ENCODE peak calls at places on chromosomes 2 and 18, in five cellular contexts. S, N, C, A and J are unnamed samples. For H3K9me3, the result is how much of the 10 kb centered on the place peaks cover.

GRCh38 chr2:21395366-21395765 is 271.6 kb downstream of the TDRD15 start:
- DNase-seq in A (no peak), C (peak), S (no peak), N (no peak), J (peak)

GRCh38 chr2:2561346-2562095 is 230.4 kb upstream of the MYT1L start:
- DNase-seq in A (no peak), S (no peak), N (no peak), C (no peak), J (no peak)

GRCh38 chr2:171523339-171523931 is 1.2 kb downstream of the CYBRD1 start:
- DNase-seq in N (no peak), C (peak), S (peak), A (peak), J (no peak)

GRCh38 chr2:189444322-189444721 is 3.0 kb downstream of the WDR75 start:
- DNase-seq in C (no peak), N (no peak), A (no peak), S (peak), J (no peak)

GRCh38 chr2:10913501-10914271 is 2.0 kb downstream of the KCNF1 start:
- DNase-seq in S (no peak), A (no peak), N (no peak), C (no peak), J (no peak)

GRCh38 chr2:190963088-190963487 is 50.9 kb downstream of the STAT1 start:
- DNase-seq in N (no peak), A (no peak), C (no peak), S (no peak), J (no peak)

GRCh38 chr2:148549001-148549400 is 95.5 kb upstream of the EPC2 start:
- DNase-seq in A (no peak), S (no peak), C (no peak), N (no peak), J (no peak)

GRCh38 chr18:2480536-2480935 is 90.8 kb downstream of the METTL4 start:
- DNase-seq in C (no peak), A (no peak), S (no peak), N (no peak), J (no peak)

GRCh38 chr2:101528501-101528900 is 53.6 kb upstream of the RFX8 start:
- DNase-seq in S (no peak), C (no peak), A (no peak), N (no peak), J (no peak)

GRCh38 chr18:59516356-59517155 is 157.5 kb upstream of the LMAN1 start:
- DNase-seq in S (peak), N (no peak), A (peak), C (peak), J (no peak)

GRCh38 chr18:74896390-74896991 is 298.8 kb downstream of the ZNF407 start:
- DNase-seq in A (no peak), S (peak), C (peak), N (peak), J (peak)

DNA sequence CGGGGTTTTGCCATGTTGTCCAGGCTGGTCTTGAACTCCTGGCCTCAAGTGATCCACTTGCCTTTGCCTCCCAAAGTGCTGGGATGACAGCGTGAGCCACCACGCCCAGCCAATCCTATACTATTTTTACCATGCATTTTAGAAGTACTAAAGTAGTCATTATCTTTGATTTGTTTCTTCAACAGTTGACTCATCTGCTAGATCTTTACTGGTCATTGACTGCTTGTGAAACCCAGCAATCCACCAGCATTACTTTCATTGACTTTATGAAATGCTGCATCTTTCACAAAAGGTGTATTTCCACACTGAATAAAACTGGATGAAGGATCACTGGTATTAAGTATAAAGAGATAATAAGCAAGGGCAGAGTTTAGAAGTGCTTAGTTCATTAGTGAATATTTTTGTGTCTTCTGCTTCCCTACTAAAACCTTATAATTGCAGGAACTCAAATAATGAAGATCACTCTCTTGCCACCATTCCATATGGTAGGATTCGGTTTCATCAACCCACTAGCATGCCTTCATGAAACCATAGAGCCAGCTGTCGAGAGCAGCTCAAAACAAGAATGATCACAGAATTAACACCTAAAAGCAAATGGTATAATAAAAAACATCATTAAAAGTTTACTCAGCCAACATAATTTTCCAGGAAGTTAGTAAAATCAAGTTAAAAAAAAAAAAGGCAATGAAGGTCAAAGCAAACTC is 33.1 kb downstream of the IRS1 start:
- DNase-seq in N (no peak), S (peak), C (no peak), A (no peak), J (no peak)
- H3K9me3 ChIP-seq in N (under half), S (under half), C (under half), A (under half), J (under half)

DNA sequence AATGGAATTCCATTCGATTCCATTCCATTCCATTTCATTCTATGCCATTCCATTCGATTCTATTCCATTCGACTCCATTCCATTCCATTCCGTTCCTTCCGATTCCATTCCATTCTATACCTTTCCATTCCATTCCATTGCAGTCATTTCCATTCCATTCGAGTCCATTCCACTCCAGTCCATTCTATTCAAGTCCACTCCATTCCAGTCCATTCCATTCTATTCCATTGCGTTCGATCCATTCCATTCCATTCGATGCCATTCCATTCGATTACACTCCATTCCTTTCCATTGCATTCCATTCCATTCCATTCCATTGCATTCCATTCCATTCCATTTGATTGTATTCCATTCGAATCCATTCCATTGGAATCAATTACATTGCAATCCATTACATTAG is 1119.8 kb downstream of the RPIA start:
- DNase-seq in A (no peak), N (no peak), S (no peak), C (no peak), J (no peak)
- H3K9me3 ChIP-seq in A (under half), N (under half), S (under half), C (half or more), J (half or more)

GRCh38 chr2:239769574-239770145 is 255.5 kb downstream of the NDUFA10 start:
- DNase-seq in C (no peak), N (no peak), S (no peak), A (no peak), J (no peak)
- H3K9me3 ChIP-seq in C (under half), N (under half), S (under half), A (under half), J (under half)

DNA sequence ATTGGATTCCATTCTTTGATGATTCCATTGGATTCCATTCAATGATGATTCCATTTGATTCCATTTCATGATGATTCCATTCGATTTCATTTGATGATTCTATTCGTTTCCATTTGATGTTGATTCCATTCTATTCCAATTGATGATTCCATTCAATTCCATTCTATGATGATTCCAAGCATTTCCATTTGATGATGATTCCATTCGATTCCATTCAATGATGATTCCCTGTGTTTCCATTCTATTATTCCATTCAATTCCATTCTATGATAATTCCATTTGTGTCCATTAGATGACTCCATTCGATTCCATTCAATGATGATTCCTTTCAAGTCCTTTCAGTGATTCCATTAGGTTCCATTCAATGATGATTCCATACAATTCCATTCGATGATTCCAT is 1090.5 kb downstream of the RPIA start:
- DNase-seq in S (no peak), A (no peak), N (no peak), C (no peak), J (no peak)
- H3K9me3 ChIP-seq in S (under half), A (under half), N (under half), C (half or more), J (half or more)

GRCh38 chr18:35311506-35311905 is 21.5 kb upstream of the ZSCAN30 start:
- DNase-seq in N (no peak), S (peak), C (no peak), A (no peak), J (no peak)
- H3K9me3 ChIP-seq in N (under half), S (under half), C (under half), A (under half), J (under half)

DNA sequence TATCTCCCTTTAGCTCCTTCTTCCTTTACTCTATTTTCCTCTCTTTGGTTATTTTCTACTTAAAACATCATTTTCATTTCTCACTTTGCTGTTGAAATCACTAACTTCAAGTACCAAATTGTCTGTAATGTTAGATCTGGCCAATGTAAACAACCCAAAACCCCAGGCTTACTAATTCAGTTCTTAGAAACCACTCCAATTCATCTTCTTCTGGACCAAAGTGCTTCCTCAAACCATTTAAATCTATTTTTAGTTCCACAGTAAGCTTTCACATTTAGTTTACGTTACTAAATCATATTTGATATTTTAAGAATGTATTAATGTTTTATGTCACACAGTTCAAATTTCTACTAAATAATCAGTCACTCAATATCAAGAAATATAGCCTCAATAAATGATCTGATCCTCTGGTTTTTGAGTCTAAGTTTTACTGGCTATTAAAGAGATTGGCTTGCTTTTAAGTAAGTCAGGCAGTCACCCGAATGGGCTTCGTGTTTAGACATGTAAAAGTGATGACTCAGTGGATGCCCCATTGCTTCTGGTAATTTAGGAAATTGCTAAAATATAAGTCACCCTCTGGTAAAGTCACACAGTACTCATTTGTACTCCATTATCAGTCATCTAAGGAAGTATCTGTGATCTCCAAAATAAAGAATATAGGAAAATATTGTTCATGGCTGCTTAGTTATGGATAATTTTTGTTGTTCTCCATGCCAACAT is 527.2 kb upstream of the SOX11 start:
- DNase-seq in A (no peak), C (no peak), N (no peak), S (peak), J (no peak)
- H3K9me3 ChIP-seq in A (under half), C (under half), N (under half), S (under half), J (under half)

GRCh38 chr2:76862901-76863300 is 659.3 kb downstream of the LRRTM4 start:
- DNase-seq in C (no peak), N (no peak), S (no peak), A (no peak), J (no peak)
- H3K9me3 ChIP-seq in C (under half), N (under half), S (under half), A (under half), J (under half)